ENCODE peak calls at places on chromosomes 11 and 22, in seven cellular contexts. Y is right cardiac atrium; J is heart right ventricle; V is activated CD8-positive, alpha-beta T cell treated with anti-CD3 and anti-CD28 coated beads for 36 hours; W is thoracic aorta; B is omental fat pad; U is stimulated activated naive CD8-positive, alpha-beta T cell treated with anti-CD3 and anti-CD28 coated beads, Interleukin-15, Interleukin-2, amounts not matched to agents 100 U/mL and 50 U/mL, for 24 hours. L is an unnamed sample.

GRCh38 chr11:116130122-116130521 is 625.9 kb upstream of the CADM1 start:
- ATAC-seq in Y (no peak), J (no peak), V (no peak), W (no peak), B (no peak), U (no peak), L (no peak)

GRCh38 chr11:18230859-18231258 is 5.7 kb downstream of the SAA4 start:
- ATAC-seq in Y (peak; percentile 22), J (no peak), V (no peak), W (no peak), B (no peak), U (no peak), L (no peak)

GRCh38 chr11:12761029-12761428 is 86.8 kb downstream of the TEAD1 start:
- ATAC-seq in Y (no peak), J (no peak), V (no peak), W (no peak), B (no peak), U (no peak), L (no peak)

GRCh38 chr22:41047741-41048140 is 44.7 kb upstream of the EP300 start:
- ATAC-seq in Y (no peak), J (no peak), V (no peak), W (no peak), B (no peak), U (no peak), L (no peak)

GRCh38 chr11:67372232-67372992 is 986 bp downstream of the CLCF1 start:
- ATAC-seq in Y (peak; percentile 2), J (no peak), V (no peak), W (no peak), B (no peak), U (no peak), L (no peak)

GRCh38 chr11:133303262-133303661 is 229.0 kb downstream of the OPCML start:
- ATAC-seq in Y (no peak), J (no peak), V (no peak), W (no peak), B (no peak), U (no peak), L (no peak)

GRCh38 chr11:76083563-76084451 is 122.5 kb downstream of the WNT11 start:
- ATAC-seq in Y (no peak), J (peak; percentile 89), V (no peak), W (no peak), B (no peak), U (no peak), L (no peak)

GRCh38 chr11:60889869-60890311 is 16.5 kb downstream of the PRPF19 start:
- ATAC-seq in Y (no peak), J (no peak), V (no peak), W (no peak), B (no peak), U (no peak), L (no peak)

GRCh38 chr22:40310081-40310770 is 36.1 kb upstream of the ADSL start:
- ATAC-seq in Y (no peak), J (no peak), V (no peak), W (no peak), B (no peak), U (no peak), L (no peak)

GRCh38 chr22:22576244-22576988 is 17.4 kb upstream of the PRAME start:
- ATAC-seq in Y (no peak), J (peak; percentile 66), V (peak; percentile 24), W (no peak), B (no peak), U (peak; percentile 9), L (no peak)

GRCh38 chr11:69205929-69206612 is 50.3 kb downstream of the SMIM38 start:
- ATAC-seq in Y (no peak), J (no peak), V (no peak), W (no peak), B (no peak), U (no peak), L (no peak)

GRCh38 chr11:77395460-77396175 is 78.3 kb downstream of the PAK1 start:
- ATAC-seq in Y (no peak), J (no peak), V (no peak), W (no peak), B (no peak), U (no peak), L (no peak)

GRCh38 chr22:27941143-27941542 is 22.1 kb upstream of the PITPNB start:
- ATAC-seq in Y (no peak), J (no peak), V (no peak), W (no peak), B (no peak), U (no peak), L (no peak)

GRCh38 chr11:116194156-116194904 is 578.5 kb downstream of the BUD13 start:
- ATAC-seq in Y (no peak), J (no peak), V (no peak), W (no peak), B (no peak), U (no peak), L (no peak)

L was measured in activated T-helper 17 cell treated with anti-CD3 and anti-CD28 coated beads, Interleukin-2, amount 50 U/mL, for 72 hours.